ENCODE peak calls at places on chromosomes 3 and 15, in nine cellular contexts. L, I, R, H, M, V, X, Y and G are unnamed samples.
A peak's percentile ranks its signal among the peaks of the same experiment; 100 is the strongest.

GRCh38 chr3:20107722-20108121 is 67.5 kb downstream of the KAT2B start:
- DNase-seq in H (no peak), M (no peak), X (no peak), V (no peak), L (no peak), I (no peak), R (no peak), Y (no peak), G (no peak)

GRCh38 chr15:29805043-29805707 is 17.1 kb downstream of the TJP1 start:
- DNase-seq in V (no peak), L (peak; percentile 79), I (no peak), X (no peak), H (no peak), Y (no peak), M (no peak), R (peak; percentile 83), G (peak; percentile 15)

GRCh38 chr15:57327985-57328471 is 48.3 kb upstream of the CGNL1 start:
- DNase-seq in Y (no peak), L (peak; percentile 99), X (no peak), I (no peak), R (peak; percentile 73), V (no peak), M (no peak), H (no peak), G (peak; percentile 39)

GRCh38 chr3:12978682-12979081 is 94.5 kb downstream of the IQSEC1 start:
- DNase-seq in Y (no peak), R (no peak), H (no peak), I (no peak), M (no peak), V (no peak), X (no peak), L (no peak), G (no peak)

GRCh38 chr15:77546050-77546501 is 86.6 kb downstream of the LINGO1 start:
- DNase-seq in R (peak; percentile 73), H (no peak), M (no peak), L (peak; percentile 89), I (no peak), X (no peak), V (no peak), Y (no peak), G (no peak)

GRCh38 chr3:100602506-100603444 is 6.6 kb upstream of the ADGRG7 start:
- DNase-seq in M (no peak), V (no peak), I (no peak), X (no peak), L (peak; percentile 49), Y (no peak), R (peak; percentile 69), H (no peak), G (no peak)

GRCh38 chr3:126530171-126531050 is 6.5 kb downstream of the CHST13 start:
- DNase-seq in M (peak; percentile 76), R (no peak), V (no peak), Y (peak; percentile 73), X (no peak), L (no peak), I (no peak), H (peak; percentile 53), G (no peak)

GRCh38 chr3:54713455-54713854 is 214.4 kb downstream of the LRTM1 start:
- DNase-seq in H (no peak), V (no peak), X (no peak), Y (no peak), I (no peak), M (no peak), R (no peak), L (no peak), G (no peak)

GRCh38 chr15:67998599-67999122 is 55.5 kb upstream of the PIAS1 start:
- DNase-seq in L (peak; percentile 91), R (peak; percentile 68), Y (no peak), V (no peak), H (no peak), X (no peak), I (peak; percentile 70), M (no peak), G (no peak)

GRCh38 chr15:80780416-80781221 is 1.4 kb downstream of the CEMIP start:
- DNase-seq in M (no peak), X (no peak), H (peak; percentile 53), V (no peak), I (peak; percentile 35), L (peak; percentile 75), R (peak; percentile 18), Y (peak; percentile 92), G (no peak)

GRCh38 chr3:141441381-141442365 is 45.2 kb upstream of the RASA2 start:
- DNase-seq in M (peak; percentile 86), L (peak; percentile 93), Y (peak; percentile 65), V (peak; percentile 88), X (peak; percentile 78), R (peak; percentile 75), H (peak; percentile 71), I (no peak), G (peak; percentile 76)

GRCh38 chr3:71195492-71195891 is 388.0 kb downstream of the FOXP1 start:
- DNase-seq in H (no peak), X (no peak), M (no peak), Y (no peak), V (no peak), I (no peak), L (peak; percentile 88), R (peak; percentile 67), G (no peak)

GRCh38 chr15:69578252-69578651 is 125.6 kb downstream of the RPLP1 start:
- DNase-seq in R (no peak), Y (no peak), H (no peak), I (no peak), V (no peak), M (no peak), X (no peak), L (no peak), G (no peak)